ENCODE peak calls at places on chromosomes 4 and X, in five cellular contexts. N is neural crest cell; F is ureter; D is effector CD4-positive, alpha-beta T cell; P is SJSA1. K is an unnamed sample.

GRCh38 chr4:38150021-38150671 is 189.9 kb downstream of the PTTG2 start:
- DNase-seq in N (no peak), F (no peak), D (no peak), P (peak), K (no peak)

GRCh38 chr4:10015140-10015753 is 6.0 kb downstream of the SLC2A9 start:
- DNase-seq in N (peak), F (no peak), D (no peak), P (no peak), K (no peak)

GRCh38 chr4:147913137-147913536 is 181.2 kb downstream of the ARHGAP10 start:
- DNase-seq in N (no peak), F (no peak), D (no peak), P (no peak), K (no peak)

GRCh38 chrX:136273986-136274385 is 22.8 kb upstream of the MAP7D3 start:
- DNase-seq in N (no peak), F (no peak), D (no peak), P (no peak), K (no peak)

GRCh38 chr4:129233691-129234090 is 137.7 kb downstream of the C4orf33 start:
- DNase-seq in N (no peak), F (no peak), D (no peak), P (no peak), K (no peak)

GRCh38 chr4:186497043-186497442 is 58.3 kb downstream of the MTNR1A start:
- DNase-seq in N (no peak), F (no peak), D (no peak), P (no peak), K (no peak)

GRCh38 chr4:147607463-147607862 is 9.7 kb upstream of the TMEM184C start:
- DNase-seq in N (no peak), F (no peak), D (no peak), P (no peak), K (no peak)

GRCh38 chrX:13692771-13693231 is 3.9 kb downstream of the RAB9A start:
- DNase-seq in N (no peak), F (no peak), D (no peak), P (no peak), K (no peak)

GRCh38 chr4:72951628-72952027 is 117.9 kb downstream of the COX18 start:
- DNase-seq in N (no peak), F (no peak), D (no peak), P (no peak), K (no peak)

GRCh38 chr4:139126898-139127297 is 50.1 kb downstream of the ELF2 start:
- DNase-seq in N (no peak), F (no peak), D (no peak), P (no peak), K (no peak)

GRCh38 chrX:119398587-119398973 is 556 bp upstream of the SLC25A43 start:
- DNase-seq in N (no peak), F (no peak), D (no peak), P (no peak), K (peak)

GRCh38 chr4:142406917-142407501 is 439.1 kb downstream of the INPP4B start:
- DNase-seq in N (no peak), F (no peak), D (no peak), P (no peak), K (no peak)

GRCh38 chrX:129931411-129932136 is 25.6 kb downstream of the UTP14A start:
- DNase-seq in N (peak), F (peak), D (peak), P (peak), K (peak)

GRCh38 chr4:74529284-74530041 is 84.5 kb downstream of the AREG start:
- DNase-seq in N (no peak), F (no peak), D (no peak), P (no peak), K (no peak)

GRCh38 chr4:113919611-113920010 is 59.8 kb downstream of the ARSJ start:
- DNase-seq in N (no peak), F (no peak), D (no peak), P (peak), K (no peak)

GRCh38 chr4:15577508-15577907 is 77.6 kb downstream of the FBXL5 start:
- DNase-seq in N (no peak), F (no peak), D (no peak), P (no peak), K (no peak)

GRCh38 chrX:129705377-129705925 is 33.3 kb upstream of the XPNPEP2 start:
- DNase-seq in N (no peak), F (no peak), D (no peak), P (no peak), K (no peak)

GRCh38 chr4:73859614-73860088 is 6.6 kb downstream of the PF4V1 start:
- DNase-seq in N (no peak), F (no peak), D (no peak), P (peak), K (no peak)

GRCh38 chr4:168848977-168849687 is 160.9 kb downstream of the CBR4 start:
- DNase-seq in N (no peak), F (no peak), D (no peak), P (peak), K (no peak)